ENCODE peak calls at places on chromosomes 2 and 18, in five cellular contexts. H, X, Y, D and O are unnamed samples.

GRCh38 chr2:104215269-104216161 is 638.4 kb upstream of the POU3F3 start:
- DNase-seq in H (no peak), X (no peak), D (no peak), Y (no peak), O (no peak)

GRCh38 chr2:20624884-20625485 is 25.9 kb downstream of the HS1BP3 start:
- DNase-seq in X (no peak), Y (no peak), H (no peak), D (no peak), O (no peak)

GRCh38 chr2:160142472-160142871 is 57.6 kb downstream of the ITGB6 start:
- DNase-seq in H (no peak), Y (no peak), D (no peak), X (no peak), O (no peak)

GRCh38 chr2:220219371-220219770 is 591.9 kb downstream of the SLC4A3 start:
- DNase-seq in D (no peak), X (no peak), Y (no peak), H (no peak), O (no peak)

GRCh38 chr18:50663626-50664441 is 103.9 kb downstream of the MAPK4 start:
- DNase-seq in Y (no peak), H (no peak), X (no peak), D (no peak), O (no peak)

GRCh38 chr2:229868794-229869193 is 53.0 kb downstream of the TRIP12 start:
- DNase-seq in H (no peak), X (no peak), Y (no peak), D (no peak), O (no peak)

GRCh38 chr2:38441346-38441745 is 64.3 kb upstream of the ATL2 start:
- DNase-seq in H (no peak), X (no peak), D (no peak), Y (no peak), O (no peak)

GRCh38 chr2:98915751-98916358 is 20.2 kb downstream of the CRACDL start:
- DNase-seq in H (no peak), Y (no peak), X (no peak), D (no peak), O (no peak)

GRCh38 chr2:104975371-104975770 is 62.5 kb upstream of the MRPS9 start:
- DNase-seq in Y (no peak), X (no peak), D (no peak), H (no peak), O (no peak)

GRCh38 chr2:84849271-84849952 is 31.5 kb downstream of the TRABD2A start:
- DNase-seq in X (no peak), D (peak), H (no peak), Y (no peak), O (no peak)

GRCh38 chr2:10359246-10359645 is 56.5 kb downstream of the HPCAL1 start:
- DNase-seq in H (no peak), Y (no peak), X (no peak), D (no peak), O (no peak)

GRCh38 chr2:38065502-38066135 is 10.3 kb downstream of the CYP1B1 start:
- DNase-seq in X (no peak), D (no peak), H (no peak), Y (no peak), O (no peak)

GRCh38 chr2:120892271-120892966 is 156.8 kb downstream of the GLI2 start:
- DNase-seq in D (no peak), Y (no peak), H (no peak), X (no peak), O (no peak)

GRCh38 chr2:88087073-88087472 is 19.4 kb downstream of the SMYD1 start:
- DNase-seq in H (no peak), Y (no peak), D (no peak), X (no peak), O (no peak)

GRCh38 chr2:3766824-3767223 is 63.4 kb downstream of the DCDC2C start:
- DNase-seq in D (no peak), X (no peak), Y (no peak), H (no peak), O (no peak)

GRCh38 chr2:43024515-43024962 is 201.9 kb downstream of the ZFP36L2 start:
- DNase-seq in H (no peak), X (peak), D (peak), Y (no peak), O (peak)